ENCODE peak calls at places on chromosomes 13 and 19, in eight cellular contexts. Z is A549, F is cardiac muscle cell, I is H9, G is RWPE1, X is coronary artery, Q is heart left ventricle, N is fibroblast of lung. E is an unnamed sample.

GRCh38 chr13:93226065-93226622 is 463 bp upstream of the GPC6 start:
- DNase-seq in N (no peak), I (no peak), G (no peak), F (peak; percentile 12), Z (no peak), X (no peak), Q (no peak), E (no peak)

GRCh38 chr13:47976325-47976724 is 24.7 kb downstream of the SUCLA2 start:
- DNase-seq in Z (no peak), F (no peak), I (no peak), X (no peak), N (no peak), Q (no peak), G (no peak), E (no peak)

GRCh38 chr13:23087884-23088283 is 92.9 kb upstream of the SGCG start:
- DNase-seq in X (no peak), N (peak; percentile 31), Q (no peak), I (peak; percentile 53), F (peak; percentile 28), G (peak; percentile 20), Z (peak; percentile 13), E (peak; percentile 24)

GRCh38 chr13:113922412-113923118 is 51.3 kb downstream of the C13orf46 start:
- DNase-seq in F (no peak), X (peak; percentile 56), Z (no peak), Q (no peak), I (peak; percentile 14), G (no peak), N (no peak), E (no peak)

GRCh38 chr13:32134241-32134801 is 102.7 kb downstream of the FRY start:
- DNase-seq in F (no peak), Z (no peak), Q (no peak), G (no peak), N (no peak), X (no peak), I (no peak), E (no peak)

GRCh38 chr13:41065098-41065497 is 3.8 kb downstream of the WBP4 start:
- DNase-seq in F (no peak), Q (no peak), G (no peak), Z (no peak), X (no peak), I (no peak), N (peak; percentile 92), E (no peak)

GRCh38 chr13:113729329-113730019 is 29.6 kb upstream of the TMEM255B start:
- DNase-seq in F (no peak), Z (no peak), N (no peak), X (no peak), Q (peak; percentile 71), I (no peak), G (no peak), E (no peak)

GRCh38 chr19:24140099-24140498 is 53.1 kb downstream of the ZNF254 start:
- DNase-seq in F (no peak), N (peak; percentile 75), I (no peak), Q (no peak), G (peak; percentile 2), X (no peak), Z (no peak), E (no peak)

GRCh38 chr13:32905864-32906180 is 110.4 kb upstream of the KL start:
- DNase-seq in Z (no peak), X (no peak), G (no peak), F (no peak), I (no peak), Q (peak; percentile 48), N (peak; percentile 66), E (no peak)

GRCh38 chr19:6373813-6374108 is 1.2 kb downstream of the ALKBH7 start:
- DNase-seq in F (no peak), I (no peak), G (no peak), Q (no peak), Z (no peak), N (no peak), X (no peak), E (no peak)

GRCh38 chr19:3270908-3271307 is 46.4 kb downstream of the CELF5 start:
- DNase-seq in G (peak; percentile 53), X (no peak), I (peak; percentile 53), F (peak; percentile 23), N (peak; percentile 47), Z (no peak), Q (no peak), E (peak; percentile 90)

GRCh38 chr13:40356011-40356410 is 310.4 kb downstream of the FOXO1 start:
- DNase-seq in F (no peak), N (no peak), G (no peak), Z (no peak), Q (no peak), X (no peak), I (no peak), E (no peak)

GRCh38 chr19:1076951-1077350 is 10.0 kb downstream of the ARHGAP45 start:
- DNase-seq in F (no peak), G (peak; percentile 33), X (no peak), N (no peak), Z (no peak), Q (peak; percentile 67), I (no peak), E (no peak)

GRCh38 chr19:10430505-10431253 is 10.3 kb downstream of the PDE4A start:
- DNase-seq in G (no peak), Q (peak; percentile 81), F (peak; percentile 30), N (peak; percentile 43), X (no peak), Z (no peak), I (no peak), E (peak; percentile 44)

GRCh38 chr19:29596080-29596479 is 10.0 kb upstream of the POP4 start:
- DNase-seq in F (no peak), N (no peak), X (no peak), Q (no peak), I (no peak), Z (no peak), G (no peak), E (no peak)

GRCh38 chr13:74449811-74450524 is 315.8 kb upstream of the KLF12 start:
- DNase-seq in I (no peak), G (no peak), N (no peak), Q (no peak), X (no peak), Z (no peak), F (no peak), E (no peak)

GRCh38 chr19:10417598-10418280 is 2.6 kb upstream of the PDE4A start:
- DNase-seq in N (no peak), Q (no peak), G (no peak), Z (no peak), F (peak; percentile 44), X (no peak), I (peak; percentile 70), E (peak; percentile 78)

GRCh38 chr13:49926019-49926418 is 10.1 kb downstream of the SPRYD7 start:
- DNase-seq in X (no peak), Z (no peak), Q (no peak), I (no peak), F (no peak), G (no peak), N (no peak), E (no peak)

GRCh38 chr13:23949736-23950135 is 52.4 kb upstream of the C1QTNF9B start:
- DNase-seq in Q (no peak), N (no peak), X (no peak), I (no peak), Z (no peak), G (no peak), F (no peak), E (no peak)

GRCh38 chr19:4494691-4495064 is 22.6 kb downstream of the HDGFL2 start:
- DNase-seq in N (no peak), G (no peak), I (no peak), F (no peak), X (no peak), Q (no peak), Z (no peak), E (no peak)

GRCh38 chr13:73715114-73715909 is 418.9 kb downstream of the KLF12 start:
- DNase-seq in I (no peak), N (no peak), G (no peak), X (no peak), Q (no peak), Z (no peak), F (no peak), E (no peak)

GRCh38 chr13:100544866-100545683 is 43.5 kb downstream of the GGACT start:
- DNase-seq in Z (no peak), I (no peak), G (no peak), Q (peak; percentile 63), F (no peak), X (peak; percentile 55), N (no peak), E (no peak)

GRCh38 chr13:109977212-109977968 is 191.0 kb upstream of the IRS2 start:
- DNase-seq in G (no peak), X (no peak), Q (no peak), F (no peak), I (no peak), N (no peak), Z (no peak), E (no peak)
- H3K27ac ChIP-seq in G (no peak overlapping the region), X (no peak overlapping the region), Q (no peak overlapping the region), F (peak overlapping the region; percentile 71), I (no peak overlapping the region), N (no peak overlapping the region), Z (no peak overlapping the region), E (no peak overlapping the region)

DNA sequence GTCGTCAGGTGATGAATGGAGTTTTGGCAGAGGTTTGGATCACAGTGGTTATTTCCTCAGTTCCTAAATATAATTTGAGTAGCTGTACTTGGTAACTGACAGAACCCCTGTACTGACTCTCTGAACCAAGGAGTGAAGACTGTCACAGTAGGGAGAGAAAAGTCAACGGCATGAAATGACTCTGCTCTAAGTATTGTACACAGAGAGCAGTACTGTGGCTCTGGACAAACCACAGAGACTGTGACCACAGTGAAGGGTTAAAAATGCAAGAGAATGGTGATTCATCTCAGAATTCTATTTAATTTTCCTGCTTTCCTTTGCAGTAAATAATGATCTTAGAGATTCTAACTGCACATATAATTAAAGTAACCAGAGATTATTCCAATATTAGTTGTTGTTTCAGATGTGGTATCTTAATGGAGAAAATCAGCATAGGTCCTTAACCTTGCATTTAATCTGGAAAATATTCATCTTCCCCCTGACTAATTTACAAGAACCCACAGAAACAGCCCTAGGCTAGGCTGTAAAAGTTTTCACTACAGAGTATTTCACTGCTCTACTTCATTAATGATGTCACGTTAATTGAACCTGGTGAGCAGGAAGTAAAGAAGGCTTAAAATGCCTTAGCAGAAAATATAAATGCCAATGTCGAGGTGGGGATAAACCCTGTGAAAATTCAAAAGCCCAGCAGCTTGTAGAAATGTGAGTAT is 221.9 kb downstream of the LIG4 start:
- DNase-seq in F (no peak), Z (no peak), X (no peak), Q (no peak), N (no peak), G (no peak), I (no peak), E (no peak)
- H3K27ac ChIP-seq in F (no peak overlapping the region), Z (no peak overlapping the region), X (no peak overlapping the region), Q (no peak overlapping the region), N (no peak overlapping the region), G (no peak overlapping the region), I (no peak overlapping the region), E (no peak overlapping the region)

GRCh38 chr19:40633207-40633606 is 32.0 kb downstream of the LTBP4 start:
- DNase-seq in I (no peak), Z (no peak), F (no peak), Q (no peak), N (peak; percentile 48), G (no peak), X (no peak), E (no peak)
- H3K27ac ChIP-seq in I (no peak overlapping the region), Z (no peak overlapping the region), F (no peak overlapping the region), Q (no peak overlapping the region), N (no peak overlapping the region), G (no peak overlapping the region), X (no peak overlapping the region), E (no peak overlapping the region)

DNA sequence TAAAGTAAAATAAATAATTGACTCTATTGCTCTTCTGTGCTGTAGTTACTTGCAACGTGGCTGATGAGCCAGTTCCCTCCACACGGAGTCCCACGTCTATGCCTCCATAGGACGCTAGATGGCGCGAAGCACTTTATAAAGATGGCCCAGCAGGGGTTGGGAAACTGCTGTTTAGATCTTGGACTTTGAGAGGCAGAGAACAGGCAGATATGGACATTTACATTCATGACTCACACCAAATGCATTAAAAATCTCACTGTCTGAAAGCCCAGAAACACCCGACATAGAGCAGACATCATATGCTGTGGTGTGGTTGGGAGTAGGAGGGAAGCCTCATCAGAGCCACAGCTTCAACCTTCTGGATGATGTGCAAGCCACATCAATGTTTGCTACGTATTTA is 643.1 kb upstream of the ARGLU1 start:
- DNase-seq in G (peak; percentile 55), Z (peak; percentile 25), I (peak; percentile 64), F (peak; percentile 88), Q (peak; percentile 68), N (peak; percentile 92), X (no peak), E (peak; percentile 89)
- H3K27ac ChIP-seq in G (no peak overlapping the region), Z (no peak overlapping the region), I (no peak overlapping the region), F (no peak overlapping the region), Q (no peak overlapping the region), N (no peak overlapping the region), X (no peak overlapping the region), E (no peak overlapping the region)

E was measured in neural progenitor cell.